ENCODE peak calls at places on chromosomes 11 and 22, in nine cellular contexts. P is AG09309, J is astrocyte of the spinal cord, B is colonic mucosa, M is sciatic nerve, Z is NCI-H2081, N is sigmoid colon, W is substantia nigra, E is AG08395. F is an unnamed sample.
A peak's percentile ranks its signal among the peaks of the same experiment; 100 is the strongest.

GRCh38 chr22:38104084-38104483 is 6.4 kb downstream of the BAIAP2L2 start:
- DNase-seq in P (no peak), J (no peak), B (no peak), M (no peak), Z (no peak), N (no peak), W (no peak), E (no peak), F (no peak)

GRCh38 chr22:42273855-42274451 is 3.5 kb upstream of the TCF20 start:
- DNase-seq in P (no peak), J (no peak), B (no peak), M (no peak), Z (no peak), N (peak; percentile 34), W (no peak), E (no peak), F (no peak)

GRCh38 chr11:69430566-69430965 is 50.9 kb upstream of the LINC01488 start:
- DNase-seq in P (no peak), J (peak; percentile 14), B (no peak), M (no peak), Z (no peak), N (peak; percentile 37), W (no peak), E (peak; percentile 43), F (no peak)

GRCh38 chr22:38298312-38299000 is 18.8 kb downstream of the CSNK1E start:
- DNase-seq in P (peak; percentile 82), J (peak; percentile 99), B (no peak), M (no peak), Z (no peak), N (no peak), W (no peak), E (no peak), F (no peak)

GRCh38 chr11:87020764-87021365 is 16.9 kb upstream of the TMEM135 start:
- DNase-seq in P (no peak), J (no peak), B (no peak), M (no peak), Z (no peak), N (no peak), W (no peak), E (no peak), F (no peak)

GRCh38 chr11:59755701-59756495 is 722 bp downstream of the STX3 start:
- DNase-seq in P (peak; percentile 11), J (peak; percentile 67), B (peak; percentile 92), M (peak; percentile 88), Z (peak; percentile 50), N (peak; percentile 90), W (peak; percentile 48), E (peak; percentile 82), F (peak; percentile 64)

GRCh38 chr11:24949406-24949805 is 452.6 kb downstream of the LUZP2 start:
- DNase-seq in P (no peak), J (no peak), B (no peak), M (no peak), Z (no peak), N (no peak), W (no peak), E (no peak), F (no peak)

GRCh38 chr11:94910779-94911178 is 62.6 kb downstream of the CWC15 start:
- DNase-seq in P (peak; percentile 73), J (peak; percentile 48), B (no peak), M (no peak), Z (no peak), N (no peak), W (no peak), E (peak; percentile 80), F (no peak)

GRCh38 chr11:113446112-113446511 is 29.1 kb downstream of the DRD2 start:
- DNase-seq in P (no peak), J (peak; percentile 21), B (no peak), M (no peak), Z (no peak), N (no peak), W (no peak), E (no peak), F (no peak)

GRCh38 chr11:34773826-34774225 is 142.4 kb downstream of the APIP start:
- DNase-seq in P (no peak), J (peak; percentile 80), B (no peak), M (no peak), Z (no peak), N (no peak), W (no peak), E (no peak), F (no peak)

GRCh38 chr11:65417221-65417701 is 5.3 kb upstream of the NEAT1 start:
- DNase-seq in P (no peak), J (no peak), B (no peak), M (peak; percentile 80), Z (peak; percentile 38), N (peak; percentile 81), W (no peak), E (no peak), F (peak; percentile 34)